ENCODE peak calls at places on chromosomes 3 and 15, in seven cellular contexts. D, U, E, J, K, Q and C are unnamed samples.

GRCh38 chr15:72796515-72797337 is 13.2 kb upstream of the ADPGK start:
- DNase-seq in D (peak; percentile 56), U (peak; percentile 25), E (peak; percentile 76), J (peak; percentile 38), K (peak; percentile 42), Q (peak; percentile 44), C (peak; percentile 25)

GRCh38 chr15:91627473-91628309 is 225.8 kb upstream of the SLCO3A1 start:
- DNase-seq in D (no peak), U (no peak), E (no peak), J (no peak), K (peak; percentile 10), Q (peak; percentile 67), C (peak; percentile 74)

GRCh38 chr3:115671761-115672455 is 48.6 kb downstream of the GAP43 start:
- DNase-seq in D (no peak), U (no peak), E (no peak), J (no peak), K (no peak), Q (no peak), C (peak; percentile 43)

GRCh38 chr3:23213813-23214212 is 10.7 kb downstream of the UBE2E2 start:
- DNase-seq in D (no peak), U (no peak), E (no peak), J (no peak), K (no peak), Q (no peak), C (no peak)

GRCh38 chr3:151838574-151839312 is 24.8 kb downstream of the AADAC start:
- DNase-seq in D (peak; percentile 41), U (peak; percentile 23), E (peak; percentile 89), J (no peak), K (peak; percentile 60), Q (no peak), C (peak; percentile 80)

GRCh38 chr3:43097681-43098080 is 8.2 kb downstream of the POMGNT2 start:
- DNase-seq in D (no peak), U (no peak), E (no peak), J (no peak), K (no peak), Q (no peak), C (no peak)

GRCh38 chr3:172685331-172686214 is 25.3 kb downstream of the NCEH1 start:
- DNase-seq in D (no peak), U (no peak), E (no peak), J (no peak), K (no peak), Q (no peak), C (no peak)

GRCh38 chr3:50276762-50277101 is 2.2 kb upstream of the LSMEM2 start:
- DNase-seq in D (no peak), U (no peak), E (no peak), J (no peak), K (no peak), Q (no peak), C (no peak)

GRCh38 chr15:80565988-80566387 is 129.1 kb upstream of the ABHD17C start:
- DNase-seq in D (no peak), U (no peak), E (no peak), J (no peak), K (no peak), Q (no peak), C (no peak)